ENCODE peak calls at places on chromosomes 7 and 10, in seven cellular contexts. A, O, B, D, P, J and U are unnamed samples.

GRCh38 chr7:42560866-42561265 is 323.9 kb upstream of the GLI3 start:
- DNase-seq in B (no peak), D (no peak), A (no peak), J (no peak), P (no peak), O (no peak), U (no peak)

GRCh38 chr10:95841711-95842498 is 65.9 kb upstream of the CC2D2B start:
- DNase-seq in B (no peak), A (peak; percentile 57), O (peak; percentile 38), P (no peak), J (no peak), D (peak; percentile 44), U (no peak)

GRCh38 chr7:46026741-46027140 is 105.7 kb upstream of the IGFBP3 start:
- DNase-seq in J (no peak), A (no peak), D (no peak), O (no peak), P (no peak), B (no peak), U (no peak)

GRCh38 chr7:139452948-139453672 is 30.4 kb downstream of the KLRG2 start:
- DNase-seq in O (no peak), B (no peak), J (no peak), A (no peak), D (no peak), P (peak; percentile 59), U (no peak)

GRCh38 chr7:46660402-46660801 is 739.3 kb upstream of the IGFBP3 start:
- DNase-seq in J (no peak), P (no peak), O (no peak), D (no peak), A (no peak), B (no peak), U (no peak)

GRCh38 chr10:109940553-109940952 is 17.2 kb upstream of the XPNPEP1 start:
- DNase-seq in J (no peak), B (no peak), A (no peak), P (no peak), D (no peak), O (no peak), U (no peak)

GRCh38 chr10:21518629-21519321 is 6.7 kb downstream of the SKIDA1 start:
- DNase-seq in O (no peak), B (no peak), P (no peak), J (no peak), A (no peak), D (no peak), U (no peak)

GRCh38 chr7:31079126-31079918 is 27.2 kb downstream of the ADCYAP1R1 start:
- DNase-seq in P (no peak), J (no peak), D (no peak), B (no peak), A (no peak), O (no peak), U (no peak)

GRCh38 chr10:124875596-124875995 is 66.3 kb upstream of the ZRANB1 start:
- DNase-seq in D (no peak), P (no peak), J (no peak), O (no peak), A (no peak), B (no peak), U (no peak)

GRCh38 chr7:476736-477360 is 42.8 kb downstream of the PDGFA start:
- DNase-seq in A (no peak), B (no peak), O (no peak), P (peak; percentile 39), D (no peak), J (no peak), U (no peak)

GRCh38 chr7:45347804-45348203 is 190.2 kb downstream of the RAMP3 start:
- DNase-seq in P (no peak), A (no peak), D (peak; percentile 85), B (no peak), O (peak; percentile 19), J (no peak), U (no peak)

GRCh38 chr7:30330134-30331111 is 46.0 kb downstream of the ZNRF2 start:
- DNase-seq in O (no peak), P (no peak), B (no peak), A (no peak), D (no peak), J (peak; percentile 74), U (no peak)

GRCh38 chr7:106012935-106013439 is 49.9 kb downstream of the CDHR3 start:
- DNase-seq in O (no peak), P (no peak), A (no peak), B (no peak), D (peak; percentile 61), J (no peak), U (no peak)

GRCh38 chr7:19122018-19122588 is 4.7 kb upstream of the TWIST1 start:
- DNase-seq in O (no peak), D (peak; percentile 54), A (no peak), B (no peak), J (no peak), P (no peak), U (no peak)

GRCh38 chr7:66145404-66145843 is 30.8 kb downstream of the CRCP start:
- DNase-seq in D (peak; percentile 60), B (no peak), P (no peak), A (no peak), J (no peak), O (no peak), U (no peak)

DNA sequence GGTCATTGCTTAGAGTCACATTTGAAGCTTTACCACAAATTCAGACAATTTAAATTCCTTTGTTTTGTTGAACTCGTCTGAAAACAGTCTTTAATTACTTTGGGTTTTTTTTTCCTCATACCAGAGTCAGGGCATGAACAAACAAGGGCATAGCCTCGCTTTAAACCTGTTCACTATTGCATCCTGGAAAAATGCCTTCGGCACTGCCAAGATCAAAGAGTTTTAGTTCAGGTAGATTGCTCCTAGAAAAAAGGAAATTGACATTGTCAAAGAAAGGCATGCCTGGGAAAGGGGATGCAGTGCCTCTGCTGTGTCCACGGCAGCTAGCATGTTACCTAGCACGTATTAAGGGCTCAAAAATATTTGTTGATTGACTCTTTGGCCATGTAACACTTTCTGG is 235.1 kb downstream of the ARHGAP21 start:
- DNase-seq in P (no peak), D (no peak), B (no peak), J (no peak), O (no peak), A (peak; percentile 36), U (no peak)
- TF ChIP-seq POLR2AphosphoS5 in P (no peak), D (no peak), B (no peak), J (no peak), O (no peak), A (no peak), U (no peak)

GRCh38 chr10:129853236-129853946 is 110.7 kb downstream of the EBF3 start:
- DNase-seq in P (no peak), D (peak; percentile 48), J (no peak), B (no peak), O (peak; percentile 9), A (peak; percentile 25), U (no peak)
- TF ChIP-seq TAF1 in P (no peak), D (no peak), J (no peak), B (no peak), O (no peak), A (no peak), U (no peak)

DNA sequence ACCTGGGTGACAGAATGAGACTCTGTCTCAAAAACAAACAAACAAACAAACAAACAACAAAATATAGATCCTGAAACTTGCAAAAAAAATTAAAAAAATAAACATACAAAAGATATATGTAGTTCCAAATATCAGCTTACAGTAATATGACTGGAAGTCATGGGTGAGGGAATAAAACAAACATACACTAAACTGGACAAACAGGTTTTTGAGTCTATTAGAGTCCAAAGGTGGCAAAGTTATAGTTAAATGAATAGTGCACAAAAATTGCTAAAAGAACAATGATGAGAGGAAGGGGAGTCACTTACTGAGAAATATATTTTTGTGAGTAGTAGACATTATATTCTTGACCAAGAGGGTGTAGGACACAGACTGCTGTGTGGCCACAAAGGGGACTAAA is 16.7 kb upstream of the RSBN1L start:
- DNase-seq in B (no peak), J (no peak), D (no peak), O (no peak), A (no peak), P (no peak), U (no peak)
- TF ChIP-seq POLR2AphosphoS5 in B (no peak), J (no peak), D (no peak), O (no peak), A (no peak), P (no peak), U (no peak)

GRCh38 chr10:132875435-132875834 is 66.9 kb downstream of the CFAP46 start:
- DNase-seq in D (no peak), A (no peak), O (no peak), P (no peak), J (no peak), B (no peak), U (no peak)
- TF ChIP-seq TAF1 in D (no peak), A (no peak), O (no peak), P (no peak), J (no peak), B (no peak), U (no peak)